ENCODE peak calls at places on chromosome 2, in ten cellular contexts. P, J, U, V, D, T, F, O, I and H are unnamed samples.

GRCh38 chr2:81767173-81767720 is 1462.7 kb upstream of the LRRTM1 start:
- DNase-seq in F (no peak), P (no peak), O (no peak), U (no peak), T (no peak), J (no peak), V (no peak), I (no peak), D (no peak), H (no peak)

GRCh38 chr2:186059096-186059495 is 320.5 kb downstream of the FSIP2 start:
- DNase-seq in V (no peak), I (no peak), J (no peak), P (no peak), F (no peak), T (no peak), D (no peak), O (no peak), U (no peak), H (no peak)

GRCh38 chr2:85302106-85302505 is 25.7 kb downstream of the TGOLN2 start:
- DNase-seq in I (no peak), V (no peak), T (no peak), D (no peak), F (no peak), U (no peak), J (no peak), P (no peak), O (no peak), H (no peak)

GRCh38 chr2:96599941-96600340 is 38.2 kb downstream of the KANSL3 start:
- DNase-seq in J (no peak), V (no peak), U (no peak), F (no peak), P (no peak), O (no peak), I (no peak), T (no peak), D (no peak), H (no peak)

GRCh38 chr2:18242716-18243115 is 317.7 kb downstream of the RDH14 start:
- DNase-seq in T (no peak), U (no peak), O (no peak), J (no peak), P (no peak), F (no peak), V (no peak), D (no peak), I (no peak), H (no peak)

GRCh38 chr2:202036601-202037037 is 3.0 kb downstream of the FZD7 start:
- DNase-seq in O (peak; percentile 54), D (no peak), U (no peak), F (no peak), I (no peak), V (no peak), J (peak; percentile 75), T (no peak), P (no peak), H (no peak)

GRCh38 chr2:159004849-159005248 is 36.4 kb downstream of the TANC1 start:
- DNase-seq in J (no peak), D (no peak), T (no peak), V (no peak), U (no peak), O (no peak), P (no peak), F (no peak), I (no peak), H (no peak)

GRCh38 chr2:165844216-165844615 is 50.2 kb upstream of the GALNT3 start:
- DNase-seq in V (peak; percentile 40), O (no peak), T (no peak), I (no peak), U (no peak), J (no peak), P (no peak), D (no peak), F (no peak), H (no peak)

GRCh38 chr2:180979935-180980184 is 545 bp upstream of the UBE2E3 start:
- DNase-seq in O (no peak), I (no peak), T (no peak), V (no peak), U (no peak), J (no peak), F (no peak), D (no peak), P (no peak), H (no peak)

GRCh38 chr2:42316910-42317309 is 44.1 kb downstream of the COX7A2L start:
- DNase-seq in T (no peak), V (no peak), J (no peak), O (no peak), U (no peak), P (no peak), D (no peak), I (no peak), F (no peak), H (no peak)

GRCh38 chr2:42060028-42060427 is 12.2 kb downstream of the PKDCC start:
- DNase-seq in I (no peak), O (no peak), F (no peak), T (no peak), P (no peak), V (no peak), D (no peak), U (no peak), J (no peak), H (no peak)

GRCh38 chr2:104848526-104848925 is 5.4 kb upstream of the POU3F3 start:
- DNase-seq in U (no peak), P (no peak), I (no peak), V (peak; percentile 28), D (no peak), O (no peak), T (no peak), J (no peak), F (no peak), H (no peak)

GRCh38 chr2:104656496-104657310 is 197.2 kb upstream of the POU3F3 start:
- DNase-seq in J (no peak), T (no peak), V (peak; percentile 45), D (no peak), P (no peak), F (no peak), O (no peak), I (no peak), U (no peak), H (no peak)

GRCh38 chr2:23618265-23618664 is 233.3 kb downstream of the KLHL29 start:
- DNase-seq in I (no peak), F (no peak), V (no peak), J (peak; percentile 67), P (no peak), U (no peak), O (no peak), T (no peak), D (no peak), H (no peak)

GRCh38 chr2:14082640-14083039 is 549.9 kb upstream of the LRATD1 start:
- DNase-seq in O (no peak), V (no peak), I (no peak), F (no peak), U (no peak), D (no peak), J (no peak), T (no peak), P (no peak), H (no peak)

GRCh38 chr2:80655265-80655664 is 350.7 kb upstream of the LRRTM1 start:
- DNase-seq in U (no peak), V (no peak), I (no peak), J (no peak), F (no peak), T (no peak), D (no peak), P (no peak), O (no peak), H (no peak)

DNA sequence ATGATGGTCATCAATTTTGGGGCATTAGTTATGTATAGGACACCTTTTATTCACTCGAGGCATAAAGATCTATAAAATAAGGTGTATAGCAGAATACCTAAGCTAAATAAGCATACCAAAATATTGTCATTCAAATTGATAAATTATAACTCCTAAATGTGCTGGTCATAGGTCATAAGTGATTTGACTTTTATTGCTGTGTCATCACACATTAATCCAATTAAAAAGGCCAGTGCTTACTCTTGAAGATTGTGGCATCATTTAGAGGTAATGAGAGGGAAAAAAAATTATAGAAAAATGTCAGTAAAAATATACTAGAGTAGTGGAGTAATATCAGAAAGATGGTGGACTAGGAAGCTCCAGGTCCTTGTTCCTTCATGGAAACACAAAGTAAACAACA is 346.9 kb upstream of the LRRTM1 start:
- DNase-seq in I (no peak), P (no peak), D (no peak), V (no peak), U (no peak), T (no peak), O (no peak), F (no peak), J (no peak), H (no peak)
- TF ChIP-seq POLR2AphosphoS5 in I (no peak), P (no peak), D (no peak), V (no peak), U (no peak), T (no peak), O (no peak), F (no peak), J (no peak), H (no peak)

GRCh38 chr2:238791345-238791744 is 56.5 kb upstream of the TWIST2 start:
- DNase-seq in J (no peak), P (no peak), F (no peak), U (no peak), I (no peak), V (no peak), T (no peak), D (no peak), O (no peak), H (no peak)
- H3K4me3 ChIP-seq in J (no peak overlapping the region), P (no peak overlapping the region), F (no peak overlapping the region), U (no peak overlapping the region), I (no peak overlapping the region), V (no peak overlapping the region), T (no peak overlapping the region), D (no peak overlapping the region), O (no peak overlapping the region), H (no peak overlapping the region)

GRCh38 chr2:160869411-160869810 is 290.8 kb upstream of the TANK start:
- DNase-seq in V (no peak), D (no peak), P (no peak), F (no peak), U (no peak), T (no peak), J (no peak), O (no peak), I (no peak), H (no peak)
- TF ChIP-seq POLR2AphosphoS5 in V (no peak), D (no peak), P (no peak), F (no peak), U (no peak), T (no peak), J (peak; percentile 31), O (no peak), I (no peak), H (no peak)

DNA sequence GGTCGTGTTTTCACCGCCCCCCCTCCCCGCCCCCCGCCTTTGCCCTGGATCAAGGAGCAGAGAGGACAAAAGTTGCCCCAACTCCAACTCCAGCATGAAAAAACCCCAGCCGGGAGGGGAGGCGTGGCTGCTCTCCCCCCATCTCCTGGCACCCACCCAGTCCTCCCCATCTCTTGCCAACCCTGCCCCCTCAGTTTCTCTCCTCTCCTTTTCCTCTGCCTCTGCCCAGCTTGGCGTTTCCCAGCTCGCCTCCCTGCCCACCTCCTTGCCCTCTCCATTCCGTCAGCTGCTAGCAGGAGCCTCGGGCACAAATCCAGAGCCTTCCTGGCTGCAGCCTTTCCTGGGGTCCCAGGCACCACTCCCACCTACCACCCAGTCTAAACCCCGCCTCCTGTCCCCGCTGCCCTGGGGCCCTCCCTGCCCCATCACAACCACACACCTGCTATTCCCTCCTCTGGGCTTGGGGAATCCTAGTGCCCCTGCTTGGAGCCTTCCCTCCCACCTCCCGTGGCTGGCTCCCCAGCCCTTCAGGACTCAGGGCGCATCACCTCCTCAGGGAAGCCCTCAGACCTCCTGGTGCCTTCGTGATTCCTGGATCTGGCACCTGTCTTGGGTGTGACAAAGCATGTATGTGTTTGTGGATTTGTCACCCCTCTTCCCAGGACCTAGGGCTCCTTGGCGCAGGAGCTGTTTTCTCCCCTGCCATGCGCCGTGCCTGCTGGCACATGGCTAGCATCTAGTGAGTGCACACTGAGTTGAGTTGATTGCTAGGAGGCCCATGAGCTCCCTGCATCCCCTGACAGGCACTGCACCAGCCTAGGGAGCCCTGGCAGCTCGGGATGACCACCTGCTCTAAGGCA is 209.1 kb downstream of the TFCP2L1 start:
- DNase-seq in J (peak; percentile 74), V (peak; percentile 68), T (no peak), O (peak; percentile 61), F (no peak), P (no peak), I (no peak), U (peak; percentile 18), D (no peak), H (no peak)
- H3K4me3 ChIP-seq in J (peak overlapping the region; percentile 35), V (peak overlapping the region; percentile 53), T (no peak overlapping the region), O (no peak overlapping the region), F (no peak overlapping the region), P (no peak overlapping the region), I (no peak overlapping the region), U (no peak overlapping the region), D (peak overlapping the region; percentile 73), H (no peak overlapping the region)